ENCODE peak calls at places on chromosomes 7 and 10, in five cellular contexts. One of them, this sample, is unnamed.

GRCh38 chr7:65404020-65404419 is 30.4 kb downstream of the ZNF92 start:
- DNase-seq in A549: no peak
- DNase-seq in K562: no peak
- DNase-seq in GM12878: no peak
- DNase-seq in HepG2: no peak
- DNase-seq in this sample: no peak

GRCh38 chr10:70634011-70634410 is 31.5 kb upstream of the PRF1 start:
- DNase-seq in A549: no peak
- DNase-seq in K562: no peak
- DNase-seq in GM12878: no peak
- DNase-seq in HepG2: no peak
- DNase-seq in this sample: no peak

GRCh38 chr7:20211376-20211775 is 5.8 kb downstream of the MACC1 start:
- DNase-seq in A549: no peak
- DNase-seq in K562: no peak
- DNase-seq in GM12878: no peak
- DNase-seq in HepG2: no peak
- DNase-seq in this sample: no peak

GRCh38 chr7:2116903-2117680 is 115.7 kb downstream of the MAD1L1 start:
- DNase-seq in A549: no peak
- DNase-seq in K562: no peak
- DNase-seq in GM12878: no peak
- DNase-seq in HepG2: no peak
- DNase-seq in this sample: peak; percentile 53

GRCh38 chr10:22335204-22335956 is 9.9 kb upstream of the SPAG6 start:
- DNase-seq in A549: peak; percentile 46
- DNase-seq in K562: no peak
- DNase-seq in GM12878: no peak
- DNase-seq in HepG2: no peak
- DNase-seq in this sample: peak; percentile 40

GRCh38 chr10:23918839-23919238 is 290.1 kb upstream of the KIAA1217 start:
- DNase-seq in A549: no peak
- DNase-seq in K562: no peak
- DNase-seq in GM12878: no peak
- DNase-seq in HepG2: no peak
- DNase-seq in this sample: no peak

GRCh38 chr7:42940985-42941847 is 9.0 kb downstream of the MRPL32 start:
- DNase-seq in A549: peak; percentile 70
- DNase-seq in K562: peak; percentile 50
- DNase-seq in GM12878: peak; percentile 48
- DNase-seq in HepG2: peak; percentile 56
- DNase-seq in this sample: peak; percentile 69

GRCh38 chr7:150665075-150665794 is 20.3 kb upstream of the GIMAP2 start:
- DNase-seq in A549: no peak
- DNase-seq in K562: no peak
- DNase-seq in GM12878: no peak
- DNase-seq in HepG2: no peak
- DNase-seq in this sample: no peak

GRCh38 chr10:132238371-132239125 is 51.8 kb downstream of the DPYSL4 start:
- DNase-seq in A549: no peak
- DNase-seq in K562: no peak
- DNase-seq in GM12878: no peak
- DNase-seq in HepG2: no peak
- DNase-seq in this sample: no peak

GRCh38 chr7:55074008-55074499 is 55.2 kb downstream of the EGFR start:
- DNase-seq in A549: peak; percentile 98
- DNase-seq in K562: no peak
- DNase-seq in GM12878: peak; percentile 91
- DNase-seq in HepG2: peak; percentile 44
- DNase-seq in this sample: peak; percentile 32

GRCh38 chr7:105906690-105907089 is 30.3 kb upstream of the ATXN7L1 start:
- DNase-seq in A549: no peak
- DNase-seq in K562: no peak
- DNase-seq in GM12878: no peak
- DNase-seq in HepG2: no peak
- DNase-seq in this sample: no peak

DNA sequence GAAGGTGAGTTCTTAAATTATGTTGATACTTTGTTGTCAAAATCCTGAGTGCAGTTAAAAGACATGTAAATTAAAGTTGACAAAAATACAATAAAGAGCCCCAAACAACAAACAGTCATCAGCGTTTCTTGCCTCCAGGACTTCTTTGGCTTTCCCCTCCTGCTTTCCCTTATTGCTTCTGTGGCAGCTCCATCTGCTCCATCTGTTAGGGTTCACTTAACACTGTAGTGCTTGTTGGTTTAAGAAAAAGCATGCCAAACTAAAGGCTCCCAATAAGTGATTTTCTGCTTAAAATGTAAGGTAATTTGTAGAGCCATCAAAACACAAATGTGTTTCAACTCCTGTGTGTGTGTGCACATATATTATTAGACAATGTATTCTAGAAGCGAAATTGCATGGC is 254.3 kb upstream of the GNAI1 start:
- DNase-seq in A549: no peak
- DNase-seq in K562: no peak
- DNase-seq in GM12878: no peak
- DNase-seq in HepG2: no peak
- DNase-seq in this sample: no peak
- TF ChIP-seq MYC in A549: no peak
- TF ChIP-seq MYC in K562: no peak
- TF ChIP-seq MYC in GM12878: no peak
- TF ChIP-seq MYC in HepG2: no peak
- TF ChIP-seq MYC in this sample: no peak

DNA sequence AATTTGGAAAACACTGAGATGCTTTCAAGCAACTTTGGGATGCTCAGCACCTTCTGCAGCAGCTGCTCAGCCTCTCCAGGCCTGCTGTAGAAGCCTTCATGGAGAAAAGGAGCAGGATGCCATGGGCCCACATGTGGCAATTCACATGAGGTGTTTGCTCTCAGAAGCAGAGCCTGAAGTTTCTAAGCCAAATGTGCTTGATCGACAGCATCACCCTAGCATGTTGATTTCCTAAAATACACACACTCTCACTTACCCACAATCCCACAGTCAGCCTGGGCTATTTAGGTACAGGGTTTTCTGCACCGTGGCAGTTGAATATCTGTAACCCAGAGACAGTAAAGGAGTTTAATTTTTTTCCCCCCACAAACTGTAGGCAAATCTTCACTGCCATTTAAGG is 244.0 kb downstream of the CELF2 start:
- DNase-seq in A549: no peak
- DNase-seq in K562: no peak
- DNase-seq in GM12878: no peak
- DNase-seq in HepG2: no peak
- DNase-seq in this sample: no peak
- H3K27ac ChIP-seq in A549: no peak overlapping the region
- H3K27ac ChIP-seq in K562: no peak overlapping the region
- H3K27ac ChIP-seq in GM12878: peak overlapping the region; percentile 11
- H3K27ac ChIP-seq in HepG2: no peak overlapping the region
- H3K27ac ChIP-seq in this sample: no peak overlapping the region

DNA sequence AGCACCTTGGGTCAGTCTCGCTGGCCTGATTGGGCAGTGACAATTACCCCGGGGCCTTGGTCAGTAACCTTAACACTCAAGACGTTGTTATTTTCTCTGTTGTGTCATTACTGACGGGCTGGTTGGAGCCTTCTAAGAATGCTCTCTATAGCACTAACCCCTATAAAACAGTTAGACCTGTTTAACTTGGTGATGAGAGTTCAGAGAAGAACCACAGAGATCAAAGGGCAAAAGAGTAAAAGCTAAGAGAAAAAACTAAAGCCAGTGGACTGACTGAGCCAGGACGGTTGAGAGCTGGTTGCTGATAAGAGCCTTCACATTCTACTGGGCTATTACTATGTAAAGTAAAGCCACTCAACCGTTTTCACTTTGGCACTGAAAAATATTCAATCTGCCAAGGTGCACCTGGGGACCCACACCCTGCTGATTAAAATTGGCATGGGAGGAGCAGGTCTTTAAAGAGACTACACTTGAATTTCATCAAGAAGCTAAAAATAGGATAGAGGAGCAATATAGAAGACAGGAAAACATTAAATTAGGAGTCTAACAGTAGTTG is 13.6 kb upstream of the ITGB1 start:
- DNase-seq in A549: peak; percentile 73
- DNase-seq in K562: peak; percentile 46
- DNase-seq in GM12878: no peak
- DNase-seq in HepG2: peak; percentile 80
- DNase-seq in this sample: no peak
- TF ChIP-seq MYC in A549: no peak
- TF ChIP-seq MYC in K562: peak; percentile 13
- TF ChIP-seq MYC in GM12878: no peak
- TF ChIP-seq MYC in HepG2: no peak
- TF ChIP-seq MYC in this sample: no peak

DNA sequence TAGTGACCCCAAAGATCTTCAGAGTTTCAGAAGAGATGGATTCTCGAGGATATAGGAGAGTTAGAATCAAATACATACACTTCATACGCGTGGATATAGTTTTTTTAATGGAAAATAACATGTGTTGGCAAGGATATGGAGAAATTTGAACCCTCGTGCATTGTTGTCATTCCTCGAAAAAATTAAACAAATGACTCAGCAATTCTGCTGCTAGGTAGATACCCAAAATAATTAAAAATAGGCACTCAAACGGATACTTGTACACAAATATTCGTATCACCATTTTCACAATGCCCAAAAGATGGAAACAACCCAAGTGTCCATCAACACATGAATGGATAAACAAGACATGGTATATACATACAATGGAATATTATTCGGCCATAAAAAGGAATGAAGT is 5.6 kb upstream of the NT5C2 start:
- DNase-seq in A549: no peak
- DNase-seq in K562: no peak
- DNase-seq in GM12878: no peak
- DNase-seq in HepG2: no peak
- DNase-seq in this sample: no peak
- H3K27ac ChIP-seq in A549: peak overlapping the region; percentile 49
- H3K27ac ChIP-seq in K562: no peak overlapping the region
- H3K27ac ChIP-seq in GM12878: no peak overlapping the region
- H3K27ac ChIP-seq in HepG2: no peak overlapping the region
- H3K27ac ChIP-seq in this sample: no peak overlapping the region

GRCh38 chr7:34341331-34341730 is 316.7 kb upstream of the NPSR1 start:
- DNase-seq in A549: no peak
- DNase-seq in K562: no peak
- DNase-seq in GM12878: no peak
- DNase-seq in HepG2: no peak
- DNase-seq in this sample: peak; percentile 18

GRCh38 chr7:34342403-34342802 is 315.6 kb upstream of the NPSR1 start:
- DNase-seq in A549: no peak
- DNase-seq in K562: no peak
- DNase-seq in GM12878: no peak
- DNase-seq in HepG2: peak; percentile 30
- DNase-seq in this sample: no peak

GRCh38 chr7:34337163-34337562 is 320.9 kb upstream of the NPSR1 start:
- DNase-seq in A549: no peak
- DNase-seq in K562: no peak
- DNase-seq in GM12878: no peak
- DNase-seq in HepG2: no peak
- DNase-seq in this sample: no peak

GRCh38 chr7:34343667-34344066 is 314.4 kb upstream of the NPSR1 start:
- DNase-seq in A549: no peak
- DNase-seq in K562: no peak
- DNase-seq in GM12878: no peak
- DNase-seq in HepG2: no peak
- DNase-seq in this sample: no peak

GRCh38 chr7:34339061-34339526 is 318.9 kb upstream of the NPSR1 start:
- DNase-seq in A549: peak; percentile 20
- DNase-seq in K562: no peak
- DNase-seq in GM12878: no peak
- DNase-seq in HepG2: peak; percentile 83
- DNase-seq in this sample: peak; percentile 33
- TF ChIP-seq MYC in A549: no peak
- TF ChIP-seq MYC in K562: no peak
- TF ChIP-seq MYC in GM12878: no peak
- TF ChIP-seq MYC in HepG2: no peak
- TF ChIP-seq MYC in this sample: no peak

GRCh38 chr10:95337354-95337753 is 46.6 kb upstream of the PDLIM1 start:
- DNase-seq in A549: no peak
- DNase-seq in K562: no peak
- DNase-seq in GM12878: no peak
- DNase-seq in HepG2: no peak
- DNase-seq in this sample: no peak
- H3K27ac ChIP-seq in A549: no peak overlapping the region
- H3K27ac ChIP-seq in K562: no peak overlapping the region
- H3K27ac ChIP-seq in GM12878: no peak overlapping the region
- H3K27ac ChIP-seq in HepG2: no peak overlapping the region
- H3K27ac ChIP-seq in this sample: no peak overlapping the region

GRCh38 chr7:14305233-14305866 is 315.9 kb upstream of the ETV1 start:
- DNase-seq in A549: no peak
- DNase-seq in K562: no peak
- DNase-seq in GM12878: no peak
- DNase-seq in HepG2: no peak
- DNase-seq in this sample: no peak
- TF ChIP-seq MYC in A549: no peak
- TF ChIP-seq MYC in K562: no peak
- TF ChIP-seq MYC in GM12878: no peak
- TF ChIP-seq MYC in HepG2: no peak
- TF ChIP-seq MYC in this sample: no peak

DNA sequence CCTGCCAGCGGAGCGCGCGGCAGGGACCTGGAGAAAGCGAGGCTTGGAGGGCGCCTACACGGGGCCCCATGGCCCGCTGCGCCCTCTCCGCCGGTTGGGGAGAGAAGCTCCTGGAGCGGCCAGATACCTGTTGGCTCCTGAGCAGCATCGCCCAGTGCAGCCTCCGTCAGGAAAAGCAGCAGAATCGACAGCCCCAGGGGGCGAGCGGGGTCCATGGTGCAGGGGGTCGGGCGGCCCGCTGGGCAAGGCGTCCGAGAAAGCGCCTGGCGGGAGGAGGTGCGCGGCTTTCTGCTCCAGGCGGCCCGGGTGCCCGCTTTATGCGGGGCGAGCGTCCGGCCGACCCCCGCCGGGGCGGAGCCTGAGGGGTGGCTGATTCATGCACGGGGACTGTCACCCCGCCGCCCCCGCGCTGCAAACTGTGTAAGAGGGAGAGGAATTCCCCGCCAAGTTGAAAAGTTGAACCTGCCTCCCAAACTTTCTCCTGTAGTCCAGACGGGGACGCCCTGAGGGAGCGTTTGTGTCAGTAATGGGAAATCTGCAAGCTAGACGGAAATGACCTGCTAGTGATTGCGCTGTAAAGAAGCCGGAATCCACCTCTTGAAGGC is at the start of gene TFPI2:
- DNase-seq in A549: peak; percentile 94
- DNase-seq in K562: no peak
- DNase-seq in GM12878: no peak
- DNase-seq in HepG2: peak; percentile 2
- DNase-seq in this sample: peak; percentile 62
- H3K27ac ChIP-seq in A549: peak within 1 kb of the TSS; percentile 74
- H3K27ac ChIP-seq in K562: no peak within 1 kb of the TSS
- H3K27ac ChIP-seq in GM12878: no peak within 1 kb of the TSS
- H3K27ac ChIP-seq in HepG2: no peak within 1 kb of the TSS
- H3K27ac ChIP-seq in this sample: no peak within 1 kb of the TSS

GRCh38 chr10:16314259-16314658 is 122.6 kb upstream of the PTER start:
- DNase-seq in A549: peak; percentile 9
- DNase-seq in K562: peak; percentile 18
- DNase-seq in GM12878: no peak
- DNase-seq in HepG2: peak; percentile 20
- DNase-seq in this sample: no peak
- TF ChIP-seq MYC in A549: no peak
- TF ChIP-seq MYC in K562: no peak
- TF ChIP-seq MYC in GM12878: no peak
- TF ChIP-seq MYC in HepG2: no peak
- TF ChIP-seq MYC in this sample: no peak

This sample was measured in endothelial cell of umbilical vein.